ENCODE peak calls at places on chromosomes 1 and 21, in five cellular contexts. Q, R, I, Y and V are unnamed samples.

GRCh38 chr1:78114034-78114956 is 68.5 kb downstream of the GIPC2 start:
- DNase-seq in I (peak; percentile 41), Y (peak; percentile 89), R (peak; percentile 54), Q (peak; percentile 18), V (peak; percentile 49)

GRCh38 chr21:44816761-44817505 is 929 bp downstream of the SUMO3 start:
- DNase-seq in Q (no peak), R (peak; percentile 40), I (no peak), Y (no peak), V (no peak)

GRCh38 chr1:21901473-21901847 is 35.6 kb downstream of the HSPG2 start:
- DNase-seq in I (no peak), R (no peak), Y (no peak), Q (no peak), V (no peak)

GRCh38 chr1:235500971-235501540 is 3.2 kb downstream of the B3GALNT2 start:
- DNase-seq in I (no peak), R (no peak), Y (peak; percentile 16), Q (no peak), V (no peak)

GRCh38 chr1:219329606-219330005 is 155.9 kb downstream of the LYPLAL1 start:
- DNase-seq in Q (no peak), Y (no peak), I (peak; percentile 27), R (no peak), V (no peak)

GRCh38 chr1:87140831-87141540 is 187.7 kb upstream of the LMO4 start:
- DNase-seq in Q (no peak), Y (no peak), R (no peak), I (no peak), V (no peak)

GRCh38 chr1:171610385-171610784 is 11.7 kb upstream of the MYOCOS start:
- DNase-seq in Q (no peak), I (no peak), R (no peak), Y (no peak), V (peak; percentile 48)

GRCh38 chr1:118783095-118783758 is 204.9 kb downstream of the TBX15 start:
- DNase-seq in Q (no peak), R (no peak), I (no peak), Y (peak; percentile 54), V (no peak)

GRCh38 chr1:109197163-109198042 is 16.3 kb upstream of the SARS1 start:
- DNase-seq in Y (no peak), I (peak; percentile 91), R (no peak), Q (no peak), V (peak; percentile 97)

GRCh38 chr21:29213513-29214385 is 83.3 kb downstream of the MAP3K7CL start:
- DNase-seq in R (no peak), Q (no peak), I (no peak), Y (no peak), V (no peak)

GRCh38 chr1:29747136-29747670 is 510.9 kb downstream of the PTPRU start:
- DNase-seq in Y (no peak), I (no peak), Q (no peak), R (no peak), V (no peak)

GRCh38 chr1:89698624-89699023 is 65.7 kb downstream of the LRRC8C start:
- DNase-seq in R (no peak), I (no peak), Q (no peak), Y (no peak), V (no peak)

GRCh38 chr1:216883518-216883917 is 160.3 kb upstream of the ESRRG start:
- DNase-seq in Q (no peak), Y (peak; percentile 36), R (no peak), I (no peak), V (no peak)

GRCh38 chr21:42724226-42724920 is 71.0 kb downstream of the PDE9A start:
- DNase-seq in I (peak; percentile 72), Q (no peak), R (no peak), Y (no peak), V (peak; percentile 73)

GRCh38 chr21:43191971-43192370 is 23.2 kb downstream of the CRYAA start:
- DNase-seq in Y (no peak), Q (no peak), R (no peak), I (no peak), V (no peak)

GRCh38 chr1:27526569-27527222 is 36.7 kb upstream of the WASF2 start:
- DNase-seq in R (no peak), Y (no peak), I (no peak), Q (no peak), V (no peak)

GRCh38 chr1:109654519-109654918 is 1.4 kb upstream of the GSTM4 start:
- DNase-seq in Y (no peak), I (no peak), R (no peak), Q (no peak), V (no peak)

GRCh38 chr1:230915079-230915478 is 46.8 kb upstream of the C1orf198 start:
- DNase-seq in I (no peak), Q (no peak), Y (no peak), R (no peak), V (no peak)

GRCh38 chr1:110196917-110197782 is 13.0 kb upstream of the KCNC4 start:
- DNase-seq in R (peak; percentile 89), I (no peak), Y (peak; percentile 70), Q (no peak), V (no peak)

GRCh38 chr1:155083865-155084721 is 5.5 kb downstream of the EFNA3 start:
- DNase-seq in I (no peak), R (peak; percentile 41), Y (no peak), Q (no peak), V (no peak)

GRCh38 chr1:22277662-22278061 is 134.8 kb upstream of the WNT4 start:
- DNase-seq in R (no peak), Y (no peak), I (no peak), Q (no peak), V (no peak)

GRCh38 chr21:32819702-32820101 is 48.1 kb upstream of the PAXBP1 start:
- DNase-seq in Q (no peak), I (peak; percentile 38), R (no peak), Y (no peak), V (peak; percentile 87)

GRCh38 chr1:194084755-194085154 is 898.3 kb upstream of the B3GALT2 start:
- DNase-seq in R (no peak), Y (no peak), I (no peak), Q (no peak), V (no peak)

GRCh38 chr21:16070207-16070651 is 340.4 kb downstream of the USP25 start:
- DNase-seq in R (peak; percentile 68), I (no peak), Q (no peak), Y (no peak), V (no peak)

GRCh38 chr1:242811092-242811840 is 286.8 kb upstream of the PLD5 start:
- DNase-seq in Y (no peak), R (no peak), I (no peak), Q (no peak), V (no peak)

GRCh38 chr21:14956826-14957225 is 108.0 kb downstream of the NRIP1 start:
- DNase-seq in R (no peak), Y (no peak), I (peak; percentile 47), Q (no peak), V (no peak)

GRCh38 chr1:43936470-43937151 is 3.0 kb downstream of the ARTN start:
- DNase-seq in Q (no peak), R (peak; percentile 87), I (no peak), Y (peak; percentile 85), V (no peak)

GRCh38 chr1:180745098-180745497 is 113.3 kb downstream of the XPR1 start:
- DNase-seq in I (no peak), Y (no peak), R (no peak), Q (no peak), V (no peak)

GRCh38 chr1:41936107-41936506 is 17.4 kb upstream of the HIVEP3 start:
- DNase-seq in Y (no peak), I (no peak), Q (no peak), R (no peak), V (no peak)

GRCh38 chr1:42266253-42267135 is 68.5 kb downstream of the FOXJ3 start:
- DNase-seq in R (no peak), Q (no peak), Y (peak; percentile 64), I (no peak), V (no peak)

GRCh38 chr21:15804247-15804985 is 74.6 kb downstream of the USP25 start:
- DNase-seq in I (no peak), R (no peak), Y (no peak), Q (no peak), V (no peak)

GRCh38 chr1:230016139-230016538 is 50.9 kb upstream of the GALNT2 start:
- DNase-seq in Y (no peak), Q (no peak), I (no peak), R (no peak), V (no peak)